ENCODE peak calls at places on chromosomes 2 and 18, in four cellular contexts. One of them, this sample, is unnamed.
A peak's percentile ranks its signal among the peaks of the same experiment; 100 is the strongest.

GRCh38 chr18:6056171-6056932 is 161.0 kb upstream of the TMEM200C start:
- DNase-seq in stomach: no peak
- DNase-seq in tibial nerve: no peak
- DNase-seq in ovary: no peak
- DNase-seq in this sample: no peak

GRCh38 chr18:48832961-48833700 is 117.6 kb downstream of the SMAD7 start:
- DNase-seq in stomach: peak; percentile 45
- DNase-seq in tibial nerve: no peak
- DNase-seq in ovary: peak; percentile 20
- DNase-seq in this sample: peak; percentile 77

GRCh38 chr18:73462092-73462491 is 594.3 kb upstream of the NETO1 start:
- DNase-seq in stomach: no peak
- DNase-seq in tibial nerve: no peak
- DNase-seq in ovary: no peak
- DNase-seq in this sample: no peak

GRCh38 chr2:149858916-149859634 is 271.5 kb upstream of the MMADHC start:
- DNase-seq in stomach: no peak
- DNase-seq in tibial nerve: peak; percentile 44
- DNase-seq in ovary: no peak
- DNase-seq in this sample: no peak

GRCh38 chr2:479505-480161 is 191.7 kb upstream of the ALKAL2 start:
- DNase-seq in stomach: no peak
- DNase-seq in tibial nerve: no peak
- DNase-seq in ovary: no peak
- DNase-seq in this sample: no peak

GRCh38 chr2:234495801-234496441 is 960 bp downstream of the ARL4C start:
- DNase-seq in stomach: peak; percentile 39
- DNase-seq in tibial nerve: no peak
- DNase-seq in ovary: peak; percentile 21
- DNase-seq in this sample: peak; percentile 40

GRCh38 chr2:156434461-156435291 is 1.5 kb upstream of the GPD2 start:
- DNase-seq in stomach: no peak
- DNase-seq in tibial nerve: no peak
- DNase-seq in ovary: no peak
- DNase-seq in this sample: no peak

GRCh38 chr2:25312958-25313710 is 28.6 kb downstream of the DNMT3A start:
- DNase-seq in stomach: no peak
- DNase-seq in tibial nerve: no peak
- DNase-seq in ovary: no peak
- DNase-seq in this sample: no peak

GRCh38 chr2:60839126-60839813 is 42.1 kb upstream of the REL start:
- DNase-seq in stomach: no peak
- DNase-seq in tibial nerve: no peak
- DNase-seq in ovary: no peak
- DNase-seq in this sample: no peak

GRCh38 chr2:217685255-217685605 is 317.6 kb downstream of the TNS1 start:
- DNase-seq in stomach: peak; percentile 56
- DNase-seq in tibial nerve: peak; percentile 83
- DNase-seq in ovary: no peak
- DNase-seq in this sample: no peak

GRCh38 chr18:49018553-49018943 is 67.8 kb upstream of the SMAD7 start:
- DNase-seq in stomach: peak; percentile 22
- DNase-seq in tibial nerve: no peak
- DNase-seq in ovary: no peak
- DNase-seq in this sample: no peak

GRCh38 chr2:170369894-170370293 is 191.9 kb downstream of the MYO3B start:
- DNase-seq in stomach: no peak
- DNase-seq in tibial nerve: no peak
- DNase-seq in ovary: no peak
- DNase-seq in this sample: no peak

GRCh38 chr2:241000831-241001321 is 2.5 kb downstream of the SNED1 start:
- DNase-seq in stomach: peak; percentile 37
- DNase-seq in tibial nerve: peak; percentile 3
- DNase-seq in ovary: no peak
- DNase-seq in this sample: peak; percentile 69

GRCh38 chr2:208265807-208266640 is at the start of gene PIKFYVE:
- DNase-seq in stomach: peak; percentile 92
- DNase-seq in tibial nerve: peak; percentile 94
- DNase-seq in ovary: peak; percentile 93
- DNase-seq in this sample: peak; percentile 96

GRCh38 chr2:239378918-239379640 is 21.7 kb downstream of the HDAC4 start:
- DNase-seq in stomach: no peak
- DNase-seq in tibial nerve: no peak
- DNase-seq in ovary: peak; percentile 21
- DNase-seq in this sample: peak; percentile 75

GRCh38 chr2:101342625-101343008 is 34.1 kb upstream of the RNF149 start:
- DNase-seq in stomach: no peak
- DNase-seq in tibial nerve: no peak
- DNase-seq in ovary: no peak
- DNase-seq in this sample: no peak

GRCh38 chr2:96926791-96927190 is 56.9 kb upstream of the SEMA4C start:
- DNase-seq in stomach: no peak
- DNase-seq in tibial nerve: no peak
- DNase-seq in ovary: no peak
- DNase-seq in this sample: no peak

GRCh38 chr2:84427235-84428138 is 31.6 kb downstream of the SUCLG1 start:
- DNase-seq in stomach: no peak
- DNase-seq in tibial nerve: no peak
- DNase-seq in ovary: no peak
- DNase-seq in this sample: no peak

GRCh38 chr18:3124822-3125221 is 94.9 kb downstream of the MYOM1 start:
- DNase-seq in stomach: no peak
- DNase-seq in tibial nerve: no peak
- DNase-seq in ovary: no peak
- DNase-seq in this sample: no peak

GRCh38 chr2:211435331-211435730 is 878.9 kb downstream of the CPS1 start:
- DNase-seq in stomach: no peak
- DNase-seq in tibial nerve: no peak
- DNase-seq in ovary: no peak
- DNase-seq in this sample: no peak

GRCh38 chr2:8567469-8568108 is 114.3 kb upstream of the ID2 start:
- DNase-seq in stomach: no peak
- DNase-seq in tibial nerve: no peak
- DNase-seq in ovary: no peak
- DNase-seq in this sample: no peak

GRCh38 chr2:163593941-163594340 is 141.9 kb downstream of the FIGN start:
- DNase-seq in stomach: no peak
- DNase-seq in tibial nerve: no peak
- DNase-seq in ovary: no peak
- DNase-seq in this sample: no peak

GRCh38 chr2:1626271-1626681 is 118.0 kb downstream of the PXDN start:
- DNase-seq in stomach: peak; percentile 15
- DNase-seq in tibial nerve: no peak
- DNase-seq in ovary: no peak
- DNase-seq in this sample: no peak

GRCh38 chr18:22324191-22325131 is 93.3 kb downstream of the CTAGE1 start:
- DNase-seq in stomach: peak; percentile 60
- DNase-seq in tibial nerve: no peak
- DNase-seq in ovary: peak; percentile 66
- DNase-seq in this sample: peak; percentile 79

GRCh38 chr18:8844721-8845148 is 139.4 kb downstream of the MTCL1 start:
- DNase-seq in stomach: no peak
- DNase-seq in tibial nerve: no peak
- DNase-seq in ovary: no peak
- DNase-seq in this sample: peak; percentile 70

GRCh38 chr2:162457487-162457886 is 113.6 kb downstream of the GCA start:
- DNase-seq in stomach: no peak
- DNase-seq in tibial nerve: no peak
- DNase-seq in ovary: no peak
- DNase-seq in this sample: no peak

GRCh38 chr2:241571821-241572620 is 13.5 kb downstream of the BOK start:
- DNase-seq in stomach: no peak
- DNase-seq in tibial nerve: no peak
- DNase-seq in ovary: no peak
- DNase-seq in this sample: no peak

GRCh38 chr2:122491011-122491410 is 735.6 kb downstream of the TSN start:
- DNase-seq in stomach: no peak
- DNase-seq in tibial nerve: no peak
- DNase-seq in ovary: no peak
- DNase-seq in this sample: no peak

GRCh38 chr2:20635096-20635475 is 15.8 kb downstream of the HS1BP3 start:
- DNase-seq in stomach: no peak
- DNase-seq in tibial nerve: no peak
- DNase-seq in ovary: no peak
- DNase-seq in this sample: peak; percentile 48

GRCh38 chr2:118059919-118060478 is 28.3 kb upstream of the INSIG2 start:
- DNase-seq in stomach: no peak
- DNase-seq in tibial nerve: no peak
- DNase-seq in ovary: no peak
- DNase-seq in this sample: no peak

GRCh38 chr18:62814114-62814759 is 98.9 kb downstream of the PHLPP1 start:
- DNase-seq in stomach: no peak
- DNase-seq in tibial nerve: no peak
- DNase-seq in ovary: no peak
- DNase-seq in this sample: no peak

GRCh38 chr18:33304277-33304676 is 136.2 kb downstream of the CCDC178 start:
- DNase-seq in stomach: no peak
- DNase-seq in tibial nerve: no peak
- DNase-seq in ovary: no peak
- DNase-seq in this sample: no peak

GRCh38 chr2:128641421-128642095 is 322.9 kb upstream of the HS6ST1 start:
- DNase-seq in stomach: peak; percentile 13
- DNase-seq in tibial nerve: no peak
- DNase-seq in ovary: no peak
- DNase-seq in this sample: no peak

GRCh38 chr2:240255811-240256703 is 115.6 kb upstream of the OTOS start:
- DNase-seq in stomach: peak; percentile 23
- DNase-seq in tibial nerve: no peak
- DNase-seq in ovary: no peak
- DNase-seq in this sample: no peak

GRCh38 chr2:2026252-2026831 is 282.0 kb upstream of the PXDN start:
- DNase-seq in stomach: no peak
- DNase-seq in tibial nerve: no peak
- DNase-seq in ovary: no peak
- DNase-seq in this sample: no peak

GRCh38 chr2:230849633-230850357 is 14.9 kb upstream of the ITM2C start:
- DNase-seq in stomach: peak; percentile 72
- DNase-seq in tibial nerve: peak; percentile 52
- DNase-seq in ovary: peak; percentile 26
- DNase-seq in this sample: peak; percentile 64

GRCh38 chr2:143476421-143477084 is 347.3 kb downstream of the ARHGAP15 start:
- DNase-seq in stomach: no peak
- DNase-seq in tibial nerve: no peak
- DNase-seq in ovary: no peak
- DNase-seq in this sample: no peak
- TF ChIP-seq EP300 in stomach: no peak
- TF ChIP-seq EP300 in tibial nerve: no peak
- TF ChIP-seq EP300 in ovary: no peak
- TF ChIP-seq EP300 in this sample: no peak

DNA sequence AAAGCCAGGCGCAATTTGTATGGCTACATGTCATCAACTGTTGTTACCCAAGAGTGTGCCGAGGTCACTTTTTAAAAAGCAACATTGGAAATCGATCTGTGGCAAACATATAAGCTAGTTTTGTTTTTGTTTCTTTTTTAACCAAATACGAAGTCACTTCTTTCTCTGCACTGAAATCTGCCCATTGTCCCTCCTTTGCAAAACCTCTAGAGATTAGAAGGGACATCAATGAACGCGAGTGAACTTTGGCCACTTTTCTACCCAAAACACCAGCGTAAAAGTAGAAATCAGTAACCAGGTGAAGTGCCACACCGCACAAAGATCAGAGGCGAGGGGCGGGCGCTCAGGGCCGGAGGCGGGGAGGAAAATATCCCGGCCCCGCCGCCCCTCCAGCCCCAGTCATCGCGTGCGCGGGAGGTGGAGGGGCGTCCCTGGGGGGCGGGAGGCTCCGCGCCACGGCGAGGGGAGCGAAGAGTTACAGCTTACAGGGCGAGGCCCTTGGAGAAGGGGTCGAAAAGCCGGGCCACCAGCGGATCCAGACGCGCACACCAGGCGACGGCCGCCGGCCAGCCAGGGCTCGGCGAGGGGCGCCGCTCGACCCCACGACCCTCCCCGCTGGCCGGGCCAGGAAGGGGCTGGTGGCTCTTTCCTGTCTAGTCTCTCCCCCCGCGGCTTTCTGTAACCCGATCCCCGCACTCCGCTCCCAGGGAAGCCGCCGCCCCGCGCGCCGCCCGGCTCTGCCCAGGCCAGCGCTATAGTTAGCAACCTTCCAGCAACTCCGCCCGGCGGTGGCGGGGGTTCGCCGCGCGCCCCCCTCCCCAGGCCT is 993 bp downstream of the RBMS1 start:
- DNase-seq in stomach: peak; percentile 58
- DNase-seq in tibial nerve: peak; percentile 55
- DNase-seq in ovary: peak; percentile 84
- DNase-seq in this sample: peak; percentile 94
- TF ChIP-seq POLR2A in stomach: no peak
- TF ChIP-seq POLR2A in tibial nerve: no peak
- TF ChIP-seq POLR2A in ovary: peak; percentile 30
- TF ChIP-seq POLR2A in this sample: peak; percentile 60

GRCh38 chr2:10285578-10286198 is 17.0 kb upstream of the HPCAL1 start:
- DNase-seq in stomach: peak; percentile 84
- DNase-seq in tibial nerve: peak; percentile 35
- DNase-seq in ovary: no peak
- DNase-seq in this sample: peak; percentile 93
- TF ChIP-seq EP300 in stomach: no peak
- TF ChIP-seq EP300 in tibial nerve: peak; percentile 26
- TF ChIP-seq EP300 in ovary: no peak
- TF ChIP-seq EP300 in this sample: no peak

GRCh38 chr2:219593154-219593553 is 4.5 kb upstream of the STK11IP start:
- DNase-seq in stomach: no peak
- DNase-seq in tibial nerve: no peak
- DNase-seq in ovary: no peak
- DNase-seq in this sample: no peak

GRCh38 chr2:219598308-219599078 is 836 bp downstream of the STK11IP start:
- DNase-seq in stomach: no peak
- DNase-seq in tibial nerve: no peak
- DNase-seq in ovary: no peak
- DNase-seq in this sample: no peak

GRCh38 chr2:219596954-219597551 is 604 bp upstream of the STK11IP start:
- DNase-seq in stomach: no peak
- DNase-seq in tibial nerve: peak; percentile 6
- DNase-seq in ovary: no peak
- DNase-seq in this sample: no peak

GRCh38 chr2:219595250-219595649 is 2.4 kb upstream of the STK11IP start:
- DNase-seq in stomach: no peak
- DNase-seq in tibial nerve: no peak
- DNase-seq in ovary: no peak
- DNase-seq in this sample: no peak

GRCh38 chr2:219597552-219598307 is at the start of gene STK11IP:
- DNase-seq in stomach: peak; percentile 98
- DNase-seq in tibial nerve: peak; percentile 99
- DNase-seq in ovary: peak; percentile 96
- DNase-seq in this sample: peak; percentile 97
- TF ChIP-seq POLR2A in stomach: no peak
- TF ChIP-seq POLR2A in tibial nerve: peak; percentile 75
- TF ChIP-seq POLR2A in ovary: peak; percentile 91
- TF ChIP-seq POLR2A in this sample: peak; percentile 90